ENCODE peak calls at places on chromosomes 11 and 22, in five cellular contexts. R, E, H, L and Y are unnamed samples.

GRCh38 chr22:37160037-37160436 is 10.3 kb upstream of the IL2RB start:
- DNase-seq in E (no peak), L (peak; percentile 22), R (no peak), H (no peak), Y (peak; percentile 47)

GRCh38 chr11:125281831-125282595 is 117.5 kb downstream of the PKNOX2 start:
- DNase-seq in H (no peak), L (no peak), E (no peak), R (no peak), Y (no peak)

GRCh38 chr11:119920666-119921065 is 191.7 kb upstream of the NECTIN1 start:
- DNase-seq in L (no peak), H (no peak), E (no peak), R (no peak), Y (peak; percentile 54)

GRCh38 chr11:110565344-110565684 is 135.6 kb downstream of the FDX1 start:
- DNase-seq in H (peak; percentile 79), L (no peak), E (no peak), R (no peak), Y (no peak)

GRCh38 chr22:46737976-46738641 is at the start of gene CERK:
- DNase-seq in E (peak; percentile 75), H (peak; percentile 90), L (peak; percentile 81), R (no peak), Y (peak; percentile 91)

GRCh38 chr22:29706493-29706892 is 13.3 kb upstream of the CABP7 start:
- DNase-seq in R (no peak), H (no peak), E (no peak), L (no peak), Y (no peak)

GRCh38 chr22:29146771-29147170 is 58.9 kb upstream of the EMID1 start:
- DNase-seq in L (no peak), E (no peak), R (no peak), H (no peak), Y (peak; percentile 38)

GRCh38 chr11:77761481-77761880 is 59.0 kb downstream of the RSF1 start:
- DNase-seq in H (no peak), R (no peak), E (no peak), L (no peak), Y (no peak)

GRCh38 chr22:17109113-17109865 is 11.9 kb downstream of the TMEM121B start:
- DNase-seq in L (no peak), R (no peak), H (no peak), E (no peak), Y (peak; percentile 72)

GRCh38 chr11:70880416-70880815 is 372.0 kb downstream of the SHANK2 start:
- DNase-seq in H (no peak), E (no peak), L (no peak), R (no peak), Y (no peak)

GRCh38 chr11:60947666-60948065 is 4.3 kb downstream of the SLC15A3 start:
- DNase-seq in H (no peak), R (no peak), L (no peak), E (no peak), Y (no peak)
- H3K4me3 ChIP-seq in H (no peak overlapping the region), R (no peak overlapping the region), L (no peak overlapping the region), E (no peak overlapping the region), Y (no peak overlapping the region)

GRCh38 chr11:44785856-44786606 is 59.3 kb downstream of the TSPAN18 start:
- DNase-seq in R (no peak), E (no peak), L (no peak), H (no peak), Y (peak; percentile 51)
- TF ChIP-seq CTCF in R (peak; percentile 25), E (peak; percentile 7), L (no peak), H (peak; percentile 15), Y (no peak)

GRCh38 chr22:38982008-38982927 is at the start of gene APOBEC3B:
- DNase-seq in H (peak; percentile 73), E (peak; percentile 80), L (peak; percentile 89), R (peak; percentile 73), Y (peak; percentile 92)
- H3K4me3 ChIP-seq in H (no peak within 1 kb of the TSS), E (peak within 1 kb of the TSS; percentile 43), L (no peak within 1 kb of the TSS), R (peak within 1 kb of the TSS; percentile 52), Y (peak within 1 kb of the TSS; percentile 27)

DNA sequence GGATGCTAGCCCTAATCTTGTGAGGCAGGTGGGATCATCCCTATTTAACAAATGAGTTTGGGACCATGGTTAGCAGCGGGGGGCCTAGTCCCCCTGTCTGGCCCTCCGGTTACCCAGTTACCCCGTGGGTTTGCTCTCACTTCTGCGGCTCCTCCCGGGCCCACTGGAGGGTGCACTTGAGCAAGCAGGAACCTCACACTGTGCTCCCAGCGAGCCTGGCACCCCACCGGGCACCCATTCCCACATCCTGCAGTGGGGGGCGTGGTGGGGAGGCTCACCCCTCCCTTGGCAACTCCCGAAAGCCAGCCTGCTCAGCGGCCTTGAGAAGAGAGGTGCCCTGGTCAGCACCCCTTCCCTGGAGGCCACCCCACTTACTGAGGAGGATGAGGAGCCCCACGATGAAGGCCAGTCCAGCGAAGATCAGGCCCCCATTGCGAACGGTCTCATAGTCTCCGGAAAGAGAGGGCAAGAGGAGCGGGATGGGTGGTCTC is 2.5 kb downstream of the FXYD2 start:
- DNase-seq in H (peak; percentile 45), L (peak; percentile 61), E (no peak), R (no peak), Y (peak; percentile 84)
- TF ChIP-seq CTCF in H (peak; percentile 74), L (peak; percentile 51), E (peak; percentile 49), R (peak; percentile 58), Y (peak; percentile 63)

DNA sequence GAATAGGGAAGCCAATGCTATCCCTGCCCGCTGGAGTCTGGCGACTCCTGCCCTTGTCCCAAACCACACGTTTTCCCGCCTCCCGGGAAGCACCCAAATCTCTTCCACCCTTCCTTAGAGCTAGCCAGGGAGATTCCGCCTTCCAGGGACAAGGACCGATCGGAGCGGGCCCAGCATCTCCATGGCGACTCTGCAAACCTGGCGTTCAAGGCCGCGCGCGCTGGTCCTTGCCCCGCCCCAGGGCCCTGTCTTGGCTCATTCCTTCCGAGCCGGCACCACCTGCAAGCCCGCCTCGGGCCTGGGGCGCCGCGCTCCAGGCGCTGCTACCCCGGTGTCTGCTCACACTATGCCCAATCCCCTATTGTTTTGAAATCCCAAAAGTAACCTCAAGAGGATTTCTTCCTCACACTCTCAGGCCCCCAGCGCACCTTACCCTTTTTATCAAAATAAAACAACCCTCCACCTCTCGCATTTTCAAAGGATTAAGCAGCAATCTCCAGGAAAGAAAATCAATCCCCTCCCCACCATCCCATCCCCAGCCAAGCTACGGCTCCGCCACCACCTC is 994 bp downstream of the SLC1A2 start:
- DNase-seq in E (peak; percentile 50), H (peak; percentile 15), R (no peak), L (no peak), Y (no peak)
- H3K4me3 ChIP-seq in E (peak overlapping the region; percentile 54), H (peak overlapping the region; percentile 50), R (peak overlapping the region; percentile 54), L (no peak overlapping the region), Y (peak overlapping the region; percentile 31)

DNA sequence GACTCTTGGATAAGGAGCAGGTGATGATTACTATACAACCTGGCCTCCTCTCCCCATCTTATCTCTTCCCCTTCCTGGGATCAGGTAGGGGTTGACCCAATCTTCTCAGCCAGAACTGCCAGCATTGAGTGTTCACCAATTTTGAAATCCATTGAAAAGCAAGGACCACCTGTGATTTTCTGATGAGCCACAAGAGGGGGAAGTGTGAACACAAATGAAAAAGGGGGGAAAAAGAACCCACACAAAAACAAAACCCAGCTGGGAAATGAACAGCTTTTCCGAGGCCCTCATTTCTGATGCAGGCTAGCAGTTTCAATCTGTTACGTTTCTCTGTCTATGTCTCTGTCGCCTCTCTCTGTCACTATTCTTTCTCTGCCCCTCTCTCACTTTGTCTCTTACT is 161.9 kb downstream of the INSC start:
- DNase-seq in L (no peak), R (no peak), H (peak; percentile 26), E (no peak), Y (no peak)
- TF ChIP-seq CTCF in L (no peak), R (peak; percentile 3), H (peak; percentile 27), E (no peak), Y (no peak)

DNA sequence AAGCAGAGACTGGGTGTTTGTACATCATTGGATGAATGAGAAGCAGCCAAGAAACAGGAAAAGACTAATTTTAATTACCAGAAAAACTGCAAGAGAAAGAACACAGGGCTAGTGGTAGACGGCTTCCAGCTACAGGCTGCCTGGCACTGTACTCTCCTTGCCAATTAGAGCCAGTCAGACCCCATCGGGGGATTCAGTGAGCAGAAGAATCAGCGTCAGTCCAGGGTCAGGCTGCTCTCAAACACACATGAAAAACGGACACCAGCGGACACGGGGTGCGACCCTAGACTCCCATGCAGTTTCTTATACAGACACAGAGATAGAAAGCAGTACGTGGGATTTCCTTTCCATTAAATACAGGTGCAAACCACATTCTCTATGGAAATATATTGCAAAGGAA is 1.1 kb upstream of the CNTN5 start:
- DNase-seq in R (no peak), H (no peak), L (no peak), E (no peak), Y (no peak)
- H3K4me3 ChIP-seq in R (no peak overlapping the region), H (no peak overlapping the region), L (no peak overlapping the region), E (no peak overlapping the region), Y (no peak overlapping the region)

DNA sequence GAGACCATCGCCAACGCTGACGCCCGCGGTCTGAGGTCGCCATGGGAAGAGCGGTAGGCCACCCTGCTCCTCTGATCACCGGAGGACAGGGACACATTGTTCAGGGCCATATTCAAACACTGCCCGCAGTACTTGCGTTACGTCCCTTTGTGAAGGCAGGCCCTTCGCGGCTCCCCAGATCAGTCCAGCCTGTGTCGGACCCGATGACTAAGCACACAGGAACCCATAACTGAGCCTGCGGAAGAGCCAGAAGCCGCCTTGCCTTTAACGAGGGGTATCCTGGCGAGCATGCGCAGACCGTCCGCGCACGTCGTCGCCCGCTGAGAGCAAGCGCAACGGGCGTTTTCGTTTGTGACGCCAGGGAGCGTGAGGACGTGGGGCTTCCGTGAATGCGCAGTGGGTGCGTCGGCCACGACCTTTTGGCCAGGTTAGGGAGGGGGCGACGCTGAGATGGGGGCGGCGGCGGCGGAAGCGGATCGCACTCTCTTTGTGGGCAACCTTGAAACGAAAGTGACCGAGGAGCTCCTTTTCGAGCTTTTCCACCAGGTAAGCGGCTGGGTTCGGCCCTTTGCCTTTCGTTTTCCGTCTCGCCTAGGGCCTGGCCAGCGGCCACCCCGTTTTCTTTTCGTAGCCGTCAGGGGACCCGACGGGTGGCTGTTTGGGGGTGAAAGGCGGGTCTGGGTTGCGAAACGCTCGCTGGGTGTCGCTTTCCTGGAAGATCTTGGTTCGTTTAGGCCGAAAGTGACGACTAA is at the start of the genes C11orf71 and RBM7:
- DNase-seq in L (peak; percentile 99), H (peak; percentile 97), E (peak; percentile 99), R (peak; percentile 95), Y (peak; percentile 99)
- TF ChIP-seq CTCF in L (no peak), H (no peak), E (peak; percentile 11), R (no peak), Y (peak; percentile 36)

DNA sequence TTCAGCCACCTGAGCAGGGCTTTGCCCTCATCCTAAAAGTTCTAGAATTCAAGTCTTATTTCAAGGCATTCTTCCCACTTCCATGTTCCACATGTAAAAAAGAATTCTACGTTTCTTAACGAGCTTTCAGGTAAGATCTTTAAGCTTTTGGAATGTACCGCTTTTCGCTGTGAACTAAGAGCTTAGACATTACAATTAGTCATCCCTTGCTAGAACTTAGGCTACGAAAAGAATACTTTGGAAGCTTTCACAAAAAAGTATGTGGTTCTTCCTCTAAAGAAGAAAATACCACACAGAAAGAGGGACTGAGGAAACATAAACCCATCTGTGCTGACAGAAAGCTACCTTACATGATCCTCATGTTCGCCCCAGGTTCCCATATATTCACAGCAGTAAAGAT is 1.9 kb downstream of the NUMA1 start:
- DNase-seq in H (no peak), E (no peak), R (no peak), L (no peak), Y (no peak)
- H3K4me3 ChIP-seq in H (no peak overlapping the region), E (no peak overlapping the region), R (peak overlapping the region; percentile 71), L (no peak overlapping the region), Y (no peak overlapping the region)

DNA sequence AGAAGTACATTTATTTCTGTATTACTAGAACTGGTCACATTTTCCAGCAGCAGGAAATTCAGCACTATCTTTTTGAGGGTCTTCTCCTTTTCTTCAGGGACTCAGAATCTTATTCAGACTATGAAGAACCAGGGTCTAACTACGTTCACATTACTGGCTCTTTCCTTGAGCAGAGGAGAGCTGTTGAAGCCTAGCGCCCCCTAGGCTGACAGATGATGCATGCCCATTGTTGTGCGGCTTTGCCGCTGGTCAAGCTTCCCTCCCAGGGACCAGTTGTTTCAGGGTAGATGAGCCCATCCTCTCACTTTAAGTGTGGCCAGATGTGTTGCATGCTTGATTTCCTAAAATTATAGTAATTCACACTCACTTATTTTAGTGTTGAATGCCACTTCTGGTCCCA is 168.2 kb upstream of the PDGFD start:
- DNase-seq in E (no peak), L (no peak), H (peak; percentile 38), R (no peak), Y (no peak)
- TF ChIP-seq CTCF in E (no peak), L (no peak), H (peak; percentile 25), R (no peak), Y (no peak)